ENCODE peak calls at places on chromosome 20, in eight cellular contexts. W is RWPE1, T is AG10803, S is tibial artery, E is GM13977, K is ovary, D is GM20000, H is cardiac muscle cell. R is an unnamed sample.
A peak's percentile ranks its signal among the peaks of the same experiment; 100 is the strongest.

GRCh38 chr20:44056010-44056698 is 130.8 kb downstream of the JPH2 start:
- DNase-seq in W (peak; percentile 41), E (no peak), T (no peak), D (no peak), H (peak; percentile 27), S (peak; percentile 41), K (no peak), R (peak; percentile 58)

GRCh38 chr20:40749985-40750506 is 61.0 kb upstream of the MAFB start:
- DNase-seq in T (no peak), S (peak; percentile 81), K (no peak), W (no peak), E (no peak), D (no peak), H (no peak), R (no peak)

GRCh38 chr20:3560578-3560977 is 89.8 kb downstream of the ATRN start:
- DNase-seq in S (no peak), D (no peak), W (peak; percentile 7), K (no peak), T (no peak), H (no peak), E (no peak), R (no peak)

GRCh38 chr20:58344741-58345140 is 35.2 kb downstream of the RAB22A start:
- DNase-seq in D (no peak), W (peak; percentile 57), E (no peak), H (peak; percentile 21), K (no peak), T (peak; percentile 51), S (no peak), R (no peak)

GRCh38 chr20:33859157-33859695 is 48.1 kb downstream of the CHMP4B start:
- DNase-seq in H (peak; percentile 34), E (no peak), D (no peak), K (no peak), S (no peak), T (no peak), W (no peak), R (no peak)

GRCh38 chr20:35171753-35172433 is at the start of gene PROCR:
- DNase-seq in S (peak; percentile 92), E (no peak), D (peak; percentile 66), W (peak; percentile 99), H (peak; percentile 95), K (peak; percentile 86), T (peak; percentile 87), R (peak; percentile 90)

GRCh38 chr20:19712737-19713260 is 45.3 kb upstream of the RIN2 start:
- DNase-seq in D (no peak), E (no peak), T (no peak), S (no peak), W (no peak), K (no peak), H (no peak), R (no peak)

GRCh38 chr20:57880155-57880648 is 170.4 kb upstream of the PMEPA1 start:
- DNase-seq in S (peak; percentile 60), T (peak; percentile 89), H (no peak), W (no peak), K (peak; percentile 19), E (no peak), D (no peak), R (peak; percentile 58)

GRCh38 chr20:34299925-34300806 is 3.0 kb downstream of the AHCY start:
- DNase-seq in H (no peak), T (peak; percentile 7), S (no peak), D (no peak), E (no peak), W (no peak), K (no peak), R (no peak)

GRCh38 chr20:44592366-44592765 is 10.0 kb downstream of the PKIG start:
- DNase-seq in T (no peak), K (no peak), W (no peak), S (no peak), E (no peak), D (no peak), H (no peak), R (peak; percentile 42)

GRCh38 chr20:47318027-47318595 is 38.4 kb downstream of the ZMYND8 start:
- DNase-seq in S (no peak), T (peak; percentile 80), D (peak; percentile 16), W (peak; percentile 71), K (peak; percentile 61), E (no peak), H (no peak), R (no peak)

GRCh38 chr20:32123088-32123487 is 13.6 kb downstream of the TM9SF4 start:
- DNase-seq in E (no peak), S (no peak), D (no peak), H (no peak), W (no peak), T (no peak), K (no peak), R (no peak)

GRCh38 chr20:47330933-47331708 is 25.4 kb downstream of the ZMYND8 start:
- DNase-seq in H (peak; percentile 81), K (no peak), T (peak; percentile 91), E (no peak), W (peak; percentile 94), D (no peak), S (no peak), R (no peak)

GRCh38 chr20:57325632-57326356 is 3.8 kb upstream of the SPO11 start:
- DNase-seq in E (no peak), K (no peak), W (no peak), T (no peak), H (no peak), D (no peak), S (no peak), R (peak; percentile 16)

GRCh38 chr20:37528442-37529213 is 952 bp upstream of the BLCAP start:
- DNase-seq in D (no peak), T (no peak), S (no peak), K (no peak), W (no peak), H (no peak), E (no peak), R (peak; percentile 46)

GRCh38 chr20:37529214-37529967 is 1.7 kb upstream of the BLCAP start:
- DNase-seq in W (no peak), T (no peak), S (no peak), H (no peak), E (no peak), D (no peak), K (no peak), R (no peak)

GRCh38 chr20:37526238-37526838 is 1.3 kb downstream of the BLCAP start:
- DNase-seq in H (peak; percentile 80), W (peak; percentile 100), T (peak; percentile 64), K (no peak), E (no peak), D (peak; percentile 48), S (peak; percentile 65), R (no peak)

GRCh38 chr20:37526839-37527637 is 638 bp downstream of the BLCAP start:
- DNase-seq in T (peak; percentile 28), K (no peak), W (peak; percentile 75), S (peak; percentile 48), E (no peak), D (peak; percentile 38), H (peak; percentile 54), R (no peak)

GRCh38 chr20:37527638-37528441 is at the start of gene BLCAP:
- DNase-seq in W (peak; percentile 99), H (peak; percentile 89), S (peak; percentile 93), E (peak; percentile 95), D (peak; percentile 97), K (peak; percentile 89), T (peak; percentile 85), R (peak; percentile 94)
- TF ChIP-seq CTCF in W (no peak), H (no peak), S (peak; percentile 12), E (no peak), D (no peak), K (no peak), T (no peak), R (no peak)

GRCh38 chr20:51178153-51178552 is 155.2 kb upstream of the KCNG1 start:
- DNase-seq in H (no peak), T (no peak), W (no peak), D (no peak), K (no peak), E (no peak), S (no peak), R (no peak)
- TF ChIP-seq CTCF in H (no peak), T (no peak), W (no peak), D (no peak), K (no peak), E (no peak), S (no peak), R (no peak)

GRCh38 chr20:63826753-63827152 is 4.3 kb downstream of the ZBTB46 start:
- DNase-seq in D (no peak), W (no peak), H (no peak), K (peak; percentile 36), E (no peak), S (no peak), T (no peak), R (no peak)

GRCh38 chr20:63825331-63826118 is 5.5 kb downstream of the ZBTB46 start:
- DNase-seq in E (no peak), H (no peak), K (no peak), W (no peak), S (no peak), D (no peak), T (no peak), R (no peak)

GRCh38 chr20:63821824-63822223 is 9.2 kb downstream of the ZBTB46 start:
- DNase-seq in T (no peak), S (no peak), E (no peak), W (no peak), K (no peak), D (no peak), H (no peak), R (no peak)

GRCh38 chr20:63822276-63822696 is 8.8 kb downstream of the ZBTB46 start:
- DNase-seq in K (no peak), E (no peak), T (no peak), H (no peak), D (no peak), W (no peak), S (no peak), R (no peak)

DNA sequence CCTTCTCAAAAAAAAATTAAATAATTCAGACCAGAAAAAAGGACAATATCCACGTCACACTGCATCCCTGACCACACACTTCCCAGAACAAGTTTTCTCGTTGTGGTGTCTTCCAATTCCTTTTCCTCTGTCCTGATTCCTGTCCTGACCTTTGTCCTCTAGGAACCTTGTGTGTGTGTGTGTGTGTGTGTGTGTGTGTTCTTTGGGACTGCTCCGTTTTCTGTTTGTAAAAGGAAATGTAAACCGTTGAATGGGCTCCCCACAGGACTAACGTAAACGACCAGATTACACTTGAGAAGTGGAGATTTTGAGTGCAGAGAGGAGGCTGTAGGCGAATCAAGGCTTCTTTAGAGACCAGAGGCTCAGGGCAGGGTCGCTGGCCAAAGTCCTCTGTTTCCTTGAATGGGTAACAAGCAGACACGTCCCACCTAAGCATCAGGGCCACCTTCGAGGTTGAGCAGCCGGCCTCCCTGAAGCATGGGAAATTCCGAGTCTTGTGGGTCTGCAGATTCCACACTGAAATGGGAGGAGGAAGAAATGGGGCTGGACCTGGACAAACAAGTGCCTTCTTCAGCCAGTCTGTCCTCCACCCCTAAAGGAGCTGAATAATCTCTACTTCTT is 7.3 kb downstream of the ZBTB46 start:
- DNase-seq in H (no peak), E (no peak), W (no peak), S (no peak), T (no peak), K (no peak), D (no peak), R (no peak)
- TF ChIP-seq CTCF in H (no peak), E (no peak), W (no peak), S (no peak), T (no peak), K (no peak), D (no peak), R (no peak)

GRCh38 chr20:12358006-12358654 is 440.4 kb downstream of the BTBD3 start:
- DNase-seq in H (peak; percentile 62), K (no peak), S (no peak), T (no peak), W (no peak), D (no peak), E (no peak), R (no peak)
- TF ChIP-seq CTCF in H (peak; percentile 54), K (no peak), S (no peak), T (peak; percentile 18), W (no peak), D (no peak), E (peak; percentile 13), R (no peak)